ENCODE peak calls at places on chromosomes 2 and 18, in four cellular contexts. One of them, this sample, is unnamed. For H3K36me3, the result is how much of the 10 kb centered on the place peaks cover.

GRCh38 chr2:54704688-54705605 is 18.5 kb upstream of the EML6 start:
- DNase-seq in Caco-2: peak
- DNase-seq in astrocyte: peak
- DNase-seq in tibial nerve: no peak
- DNase-seq in this sample: no peak

GRCh38 chr2:27085670-27086089 is 892 bp upstream of the KHK start:
- DNase-seq in Caco-2: peak
- DNase-seq in astrocyte: peak
- DNase-seq in tibial nerve: peak
- DNase-seq in this sample: no peak

GRCh38 chr18:49487711-49488310 is 777 bp upstream of the C18orf32 start:
- DNase-seq in astrocyte: no peak
- DNase-seq in tibial nerve: no peak
- DNase-seq in Caco-2: no peak
- DNase-seq in this sample: no peak

GRCh38 chr2:1989216-1989615 is 244.9 kb upstream of the PXDN start:
- DNase-seq in Caco-2: no peak
- DNase-seq in astrocyte: no peak
- DNase-seq in tibial nerve: no peak
- DNase-seq in this sample: no peak

GRCh38 chr2:224147174-224147573 is 108.1 kb upstream of the SERPINE2 start:
- DNase-seq in tibial nerve: no peak
- DNase-seq in astrocyte: peak
- DNase-seq in Caco-2: peak
- DNase-seq in this sample: no peak

GRCh38 chr18:50111398-50111797 is 83.5 kb downstream of the MYO5B start:
- DNase-seq in tibial nerve: no peak
- DNase-seq in astrocyte: no peak
- DNase-seq in Caco-2: no peak
- DNase-seq in this sample: no peak

GRCh38 chr2:33848486-33848885 is 249.4 kb upstream of the FAM98A start:
- DNase-seq in astrocyte: peak
- DNase-seq in Caco-2: no peak
- DNase-seq in tibial nerve: no peak
- DNase-seq in this sample: peak

GRCh38 chr2:166337932-166338331 is 37.8 kb downstream of the SCN9A start:
- DNase-seq in Caco-2: no peak
- DNase-seq in tibial nerve: no peak
- DNase-seq in astrocyte: no peak
- DNase-seq in this sample: no peak

GRCh38 chr2:73408198-73408597 is 22.6 kb downstream of the ALMS1 start:
- DNase-seq in Caco-2: no peak
- DNase-seq in tibial nerve: no peak
- DNase-seq in astrocyte: no peak
- DNase-seq in this sample: no peak

GRCh38 chr2:101467306-101467705 is 7.6 kb downstream of the RFX8 start:
- DNase-seq in Caco-2: no peak
- DNase-seq in astrocyte: peak
- DNase-seq in tibial nerve: no peak
- DNase-seq in this sample: no peak

GRCh38 chr2:27737676-27738348 is 33.7 kb upstream of the MRPL33 start:
- DNase-seq in astrocyte: peak
- DNase-seq in Caco-2: peak
- DNase-seq in tibial nerve: no peak
- DNase-seq in this sample: no peak

GRCh38 chr2:19748711-19749506 is 152.9 kb downstream of the TTC32 start:
- DNase-seq in Caco-2: no peak
- DNase-seq in astrocyte: no peak
- DNase-seq in tibial nerve: no peak
- DNase-seq in this sample: no peak

GRCh38 chr18:31230495-31230894 is 67.8 kb upstream of the DSC1 start:
- DNase-seq in astrocyte: peak
- DNase-seq in Caco-2: no peak
- DNase-seq in tibial nerve: no peak
- DNase-seq in this sample: peak

GRCh38 chr2:234241656-234242445 is 191.3 kb downstream of the SPP2 start:
- DNase-seq in tibial nerve: no peak
- DNase-seq in astrocyte: peak
- DNase-seq in Caco-2: no peak
- DNase-seq in this sample: peak

GRCh38 chr2:241719093-241719492 is 15.3 kb upstream of the D2HGDH start:
- DNase-seq in Caco-2: no peak
- DNase-seq in astrocyte: no peak
- DNase-seq in tibial nerve: no peak
- DNase-seq in this sample: no peak

GRCh38 chr18:74652392-74652988 is 54.8 kb downstream of the ZNF407 start:
- DNase-seq in Caco-2: no peak
- DNase-seq in tibial nerve: no peak
- DNase-seq in astrocyte: peak
- DNase-seq in this sample: no peak

GRCh38 chr2:162330881-162331280 is 12.4 kb upstream of the IFIH1 start:
- DNase-seq in astrocyte: no peak
- DNase-seq in tibial nerve: no peak
- DNase-seq in Caco-2: no peak
- DNase-seq in this sample: no peak

GRCh38 chr2:215548714-215549113 is 112.8 kb upstream of the FN1 start:
- DNase-seq in astrocyte: peak
- DNase-seq in tibial nerve: no peak
- DNase-seq in Caco-2: no peak
- DNase-seq in this sample: no peak

GRCh38 chr2:135586148-135586547 is 54.9 kb downstream of the R3HDM1 start:
- DNase-seq in Caco-2: no peak
- DNase-seq in tibial nerve: no peak
- DNase-seq in astrocyte: no peak
- DNase-seq in this sample: no peak

GRCh38 chr2:9473985-9474360 is 378 bp upstream of the IAH1 start:
- DNase-seq in astrocyte: no peak
- DNase-seq in Caco-2: no peak
- DNase-seq in tibial nerve: no peak
- DNase-seq in this sample: no peak

GRCh38 chr18:50192903-50193795 is 1.8 kb downstream of the MYO5B start:
- DNase-seq in Caco-2: no peak
- DNase-seq in astrocyte: no peak
- DNase-seq in tibial nerve: no peak
- DNase-seq in this sample: no peak

GRCh38 chr2:205785507-205786222 is 103.4 kb downstream of the NRP2 start:
- DNase-seq in tibial nerve: no peak
- DNase-seq in astrocyte: peak
- DNase-seq in Caco-2: no peak
- DNase-seq in this sample: no peak

GRCh38 chr2:228048838-228049490 is 132.5 kb downstream of the SPHKAP start:
- DNase-seq in Caco-2: peak
- DNase-seq in astrocyte: peak
- DNase-seq in tibial nerve: no peak
- DNase-seq in this sample: no peak

GRCh38 chr18:36149514-36150289 is 20.0 kb downstream of the ELP2 start:
- DNase-seq in Caco-2: no peak
- DNase-seq in astrocyte: no peak
- DNase-seq in tibial nerve: no peak
- DNase-seq in this sample: no peak

GRCh38 chr2:133768261-133769021 is 200.2 kb upstream of the NCKAP5 start:
- DNase-seq in tibial nerve: peak
- DNase-seq in Caco-2: no peak
- DNase-seq in astrocyte: no peak
- DNase-seq in this sample: no peak

GRCh38 chr2:232600053-232600773 is 33.2 kb upstream of the EFHD1 start:
- DNase-seq in Caco-2: no peak
- DNase-seq in astrocyte: no peak
- DNase-seq in tibial nerve: no peak
- DNase-seq in this sample: no peak

GRCh38 chr2:65420712-65421431 is 11.5 kb downstream of the SPRED2 start:
- DNase-seq in Caco-2: peak
- DNase-seq in tibial nerve: no peak
- DNase-seq in astrocyte: peak
- DNase-seq in this sample: peak

GRCh38 chr18:12639990-12640880 is 17.7 kb downstream of the SPIRE1 start:
- DNase-seq in astrocyte: peak
- DNase-seq in tibial nerve: no peak
- DNase-seq in Caco-2: no peak
- DNase-seq in this sample: no peak

GRCh38 chr18:79611040-79611681 is 68.4 kb upstream of the CTDP1 start:
- DNase-seq in tibial nerve: no peak
- DNase-seq in Caco-2: peak
- DNase-seq in astrocyte: peak
- DNase-seq in this sample: peak

GRCh38 chr2:168486440-168486839 is 30.4 kb downstream of the CERS6 start:
- DNase-seq in astrocyte: no peak
- DNase-seq in tibial nerve: no peak
- DNase-seq in Caco-2: no peak
- DNase-seq in this sample: no peak

GRCh38 chr2:181123798-181124217 is 143.4 kb downstream of the UBE2E3 start:
- DNase-seq in astrocyte: peak
- DNase-seq in tibial nerve: no peak
- DNase-seq in Caco-2: no peak
- DNase-seq in this sample: no peak

GRCh38 chr2:148554459-148555247 is 89.9 kb upstream of the EPC2 start:
- DNase-seq in tibial nerve: no peak
- DNase-seq in Caco-2: peak
- DNase-seq in astrocyte: no peak
- DNase-seq in this sample: no peak

GRCh38 chr2:209648714-209649113 is 122.9 kb upstream of the UNC80 start:
- DNase-seq in Caco-2: no peak
- DNase-seq in astrocyte: peak
- DNase-seq in tibial nerve: no peak
- DNase-seq in this sample: no peak
- TF ChIP-seq CTCF in Caco-2: no peak
- TF ChIP-seq CTCF in astrocyte: no peak
- TF ChIP-seq CTCF in tibial nerve: no peak
- TF ChIP-seq CTCF in this sample: no peak

GRCh38 chr2:36574560-36574959 is 23.4 kb downstream of the FEZ2 start:
- DNase-seq in tibial nerve: no peak
- DNase-seq in astrocyte: no peak
- DNase-seq in Caco-2: no peak
- DNase-seq in this sample: no peak

GRCh38 chr2:36573165-36573564 is 24.8 kb downstream of the FEZ2 start:
- DNase-seq in tibial nerve: no peak
- DNase-seq in astrocyte: no peak
- DNase-seq in Caco-2: no peak
- DNase-seq in this sample: no peak

GRCh38 chr2:36579297-36579664 is 18.7 kb downstream of the FEZ2 start:
- DNase-seq in astrocyte: no peak
- DNase-seq in Caco-2: no peak
- DNase-seq in tibial nerve: no peak
- DNase-seq in this sample: no peak

GRCh38 chr2:36578343-36579296 is 19.3 kb downstream of the FEZ2 start:
- DNase-seq in tibial nerve: no peak
- DNase-seq in astrocyte: peak
- DNase-seq in Caco-2: no peak
- DNase-seq in this sample: no peak

DNA sequence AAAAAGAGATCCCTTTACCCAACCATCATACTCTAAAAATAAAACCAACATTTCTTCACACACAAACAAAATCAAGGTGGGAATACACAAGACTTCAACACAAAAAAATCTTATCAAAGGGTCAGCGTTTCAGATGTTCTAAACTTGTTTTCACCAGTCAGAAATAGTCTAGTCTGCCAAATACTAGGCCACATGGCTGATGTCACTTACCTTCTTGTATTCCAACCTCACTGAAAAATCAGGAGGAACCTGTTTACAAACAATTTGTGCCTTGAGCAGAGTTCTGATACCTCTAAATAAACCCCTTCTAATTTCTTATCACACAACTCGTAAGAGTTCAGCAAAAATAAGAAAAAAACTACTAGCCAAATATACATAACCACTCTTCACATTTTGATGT is 20.1 kb downstream of the FEZ2 start:
- DNase-seq in tibial nerve: no peak
- DNase-seq in Caco-2: no peak
- DNase-seq in astrocyte: no peak
- DNase-seq in this sample: no peak
- H3K36me3 ChIP-seq in tibial nerve: half or more
- H3K36me3 ChIP-seq in Caco-2: under half
- H3K36me3 ChIP-seq in astrocyte: under half
- H3K36me3 ChIP-seq in this sample: under half

GRCh38 chr2:88627856-88628568 is 748 bp upstream of the EIF2AK3 start:
- DNase-seq in astrocyte: peak
- DNase-seq in tibial nerve: peak
- DNase-seq in Caco-2: peak
- DNase-seq in this sample: peak

GRCh38 chr2:88632569-88632968 is 5.3 kb upstream of the EIF2AK3 start:
- DNase-seq in astrocyte: no peak
- DNase-seq in tibial nerve: no peak
- DNase-seq in Caco-2: no peak
- DNase-seq in this sample: no peak

GRCh38 chr2:88627055-88627855 is at the start of gene EIF2AK3:
- DNase-seq in tibial nerve: peak
- DNase-seq in astrocyte: peak
- DNase-seq in Caco-2: peak
- DNase-seq in this sample: peak

GRCh38 chr2:88626171-88627054 is 851 bp downstream of the EIF2AK3 start:
- DNase-seq in tibial nerve: no peak
- DNase-seq in astrocyte: no peak
- DNase-seq in Caco-2: peak
- DNase-seq in this sample: no peak

DNA sequence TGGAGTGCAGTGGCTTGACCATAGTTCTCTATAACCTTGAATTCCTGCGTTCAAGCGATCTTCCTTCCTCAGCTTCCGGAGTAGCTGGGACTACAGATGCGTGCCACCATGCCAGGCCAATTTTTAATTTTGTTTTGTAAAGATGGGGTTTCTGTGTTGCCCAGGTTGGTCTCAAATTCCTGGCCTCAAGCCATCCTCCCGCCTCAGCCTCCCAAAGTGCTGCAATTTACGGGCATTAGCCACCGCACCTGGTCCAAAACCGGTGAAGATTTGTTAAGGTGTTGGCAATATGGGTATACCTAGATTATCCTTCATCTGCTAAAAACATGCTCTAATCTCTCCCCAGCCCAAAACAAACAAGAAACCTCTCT is 1.3 kb upstream of the EIF2AK3 start:
- DNase-seq in tibial nerve: no peak
- DNase-seq in Caco-2: no peak
- DNase-seq in astrocyte: no peak
- DNase-seq in this sample: no peak
- H3K4me3 ChIP-seq in tibial nerve: peak
- H3K4me3 ChIP-seq in Caco-2: peak
- H3K4me3 ChIP-seq in astrocyte: no peak
- H3K4me3 ChIP-seq in this sample: peak

DNA sequence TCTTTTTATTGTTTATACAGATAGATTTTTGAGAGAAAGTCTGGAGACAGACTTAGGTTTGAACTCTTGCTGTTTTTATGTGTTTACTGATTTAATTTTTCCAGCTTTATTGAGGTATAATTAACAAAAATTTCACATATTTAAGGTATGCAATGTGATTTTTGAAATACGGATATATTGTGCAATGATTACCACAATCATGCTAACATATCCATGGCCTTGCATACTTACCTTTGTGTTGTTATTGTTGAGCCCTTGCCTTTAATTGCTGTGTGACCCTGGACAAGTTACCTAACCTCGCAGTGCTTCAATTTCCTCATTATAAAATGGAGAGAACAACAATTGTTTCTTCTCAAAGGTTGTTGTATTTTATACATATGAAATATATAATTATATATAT is 13.9 kb upstream of the RBMS1 start:
- DNase-seq in tibial nerve: no peak
- DNase-seq in Caco-2: no peak
- DNase-seq in astrocyte: no peak
- DNase-seq in this sample: no peak
- TF ChIP-seq CTCF in tibial nerve: no peak
- TF ChIP-seq CTCF in Caco-2: no peak
- TF ChIP-seq CTCF in astrocyte: no peak
- TF ChIP-seq CTCF in this sample: no peak

This sample was measured in kidney epithelial cell.